ENCODE peak calls at places on chromosomes 6 and 20, in four cellular contexts. One of them, this sample, is unnamed.

GRCh38 chr20:56981301-56981700 is 285.1 kb downstream of the BMP7 start:
- DNase-seq in ELF-1: no peak
- DNase-seq in stimulated activated CD4-positive, alpha-beta T cell treated with anti-CD3 and anti-CD28 coated beads, Interleukin-2, amount 100 ng/mL, for 48 hours: no peak
- DNase-seq in naive B cell: no peak
- DNase-seq in this sample: no peak

GRCh38 chr6:24855389-24856245 is 56.9 kb upstream of the ARMH2 start:
- DNase-seq in ELF-1: peak
- DNase-seq in stimulated activated CD4-positive, alpha-beta T cell treated with anti-CD3 and anti-CD28 coated beads, Interleukin-2, amount 100 ng/mL, for 48 hours: peak
- DNase-seq in naive B cell: peak
- DNase-seq in this sample: peak

GRCh38 chr20:1652960-1653359 is 4.6 kb downstream of the SIRPG start:
- DNase-seq in ELF-1: no peak
- DNase-seq in stimulated activated CD4-positive, alpha-beta T cell treated with anti-CD3 and anti-CD28 coated beads, Interleukin-2, amount 100 ng/mL, for 48 hours: no peak
- DNase-seq in naive B cell: no peak
- DNase-seq in this sample: no peak

GRCh38 chr20:50915424-50915823 is 15.8 kb downstream of the ADNP start:
- DNase-seq in ELF-1: no peak
- DNase-seq in stimulated activated CD4-positive, alpha-beta T cell treated with anti-CD3 and anti-CD28 coated beads, Interleukin-2, amount 100 ng/mL, for 48 hours: no peak
- DNase-seq in naive B cell: no peak
- DNase-seq in this sample: no peak

GRCh38 chr6:104118274-104118673 is 741.4 kb downstream of the HACE1 start:
- DNase-seq in ELF-1: no peak
- DNase-seq in stimulated activated CD4-positive, alpha-beta T cell treated with anti-CD3 and anti-CD28 coated beads, Interleukin-2, amount 100 ng/mL, for 48 hours: no peak
- DNase-seq in naive B cell: no peak
- DNase-seq in this sample: no peak

GRCh38 chr20:64224344-64225165 is 31.0 kb upstream of the PCMTD2 start:
- DNase-seq in ELF-1: no peak
- DNase-seq in stimulated activated CD4-positive, alpha-beta T cell treated with anti-CD3 and anti-CD28 coated beads, Interleukin-2, amount 100 ng/mL, for 48 hours: no peak
- DNase-seq in naive B cell: no peak
- DNase-seq in this sample: no peak

GRCh38 chr6:15370730-15371129 is 124.9 kb downstream of the JARID2 start:
- DNase-seq in ELF-1: no peak
- DNase-seq in stimulated activated CD4-positive, alpha-beta T cell treated with anti-CD3 and anti-CD28 coated beads, Interleukin-2, amount 100 ng/mL, for 48 hours: no peak
- DNase-seq in naive B cell: no peak
- DNase-seq in this sample: no peak

GRCh38 chr6:72841195-72841594 is 219.3 kb downstream of the KCNQ5 start:
- DNase-seq in ELF-1: no peak
- DNase-seq in stimulated activated CD4-positive, alpha-beta T cell treated with anti-CD3 and anti-CD28 coated beads, Interleukin-2, amount 100 ng/mL, for 48 hours: no peak
- DNase-seq in naive B cell: no peak
- DNase-seq in this sample: no peak

GRCh38 chr6:34370371-34370770 is 22.1 kb downstream of the NUDT3 start:
- DNase-seq in ELF-1: no peak
- DNase-seq in stimulated activated CD4-positive, alpha-beta T cell treated with anti-CD3 and anti-CD28 coated beads, Interleukin-2, amount 100 ng/mL, for 48 hours: no peak
- DNase-seq in naive B cell: no peak
- DNase-seq in this sample: no peak

GRCh38 chr6:112244428-112244827 is 9.9 kb downstream of the LAMA4 start:
- DNase-seq in ELF-1: no peak
- DNase-seq in stimulated activated CD4-positive, alpha-beta T cell treated with anti-CD3 and anti-CD28 coated beads, Interleukin-2, amount 100 ng/mL, for 48 hours: no peak
- DNase-seq in naive B cell: no peak
- DNase-seq in this sample: no peak

GRCh38 chr20:45860573-45861011 is 3.2 kb downstream of the ZSWIM3 start:
- DNase-seq in ELF-1: no peak
- DNase-seq in stimulated activated CD4-positive, alpha-beta T cell treated with anti-CD3 and anti-CD28 coated beads, Interleukin-2, amount 100 ng/mL, for 48 hours: no peak
- DNase-seq in naive B cell: no peak
- DNase-seq in this sample: no peak

GRCh38 chr20:9573598-9573997 is 59.2 kb downstream of the LAMP5 start:
- DNase-seq in ELF-1: no peak
- DNase-seq in stimulated activated CD4-positive, alpha-beta T cell treated with anti-CD3 and anti-CD28 coated beads, Interleukin-2, amount 100 ng/mL, for 48 hours: no peak
- DNase-seq in naive B cell: no peak
- DNase-seq in this sample: peak

GRCh38 chr6:15106958-15107643 is 138.8 kb upstream of the JARID2 start:
- DNase-seq in ELF-1: no peak
- DNase-seq in stimulated activated CD4-positive, alpha-beta T cell treated with anti-CD3 and anti-CD28 coated beads, Interleukin-2, amount 100 ng/mL, for 48 hours: no peak
- DNase-seq in naive B cell: no peak
- DNase-seq in this sample: no peak

GRCh38 chr6:143236151-143236788 is 175.6 kb downstream of the AIG1 start:
- DNase-seq in ELF-1: peak
- DNase-seq in stimulated activated CD4-positive, alpha-beta T cell treated with anti-CD3 and anti-CD28 coated beads, Interleukin-2, amount 100 ng/mL, for 48 hours: no peak
- DNase-seq in naive B cell: no peak
- DNase-seq in this sample: no peak

GRCh38 chr6:116258520-116258919 is 4.6 kb upstream of the TSPYL4 start:
- DNase-seq in ELF-1: no peak
- DNase-seq in stimulated activated CD4-positive, alpha-beta T cell treated with anti-CD3 and anti-CD28 coated beads, Interleukin-2, amount 100 ng/mL, for 48 hours: no peak
- DNase-seq in naive B cell: no peak
- DNase-seq in this sample: no peak

GRCh38 chr20:25299801-25300200 is 51.9 kb downstream of the PYGB start:
- DNase-seq in ELF-1: no peak
- DNase-seq in stimulated activated CD4-positive, alpha-beta T cell treated with anti-CD3 and anti-CD28 coated beads, Interleukin-2, amount 100 ng/mL, for 48 hours: no peak
- DNase-seq in naive B cell: no peak
- DNase-seq in this sample: no peak

GRCh38 chr20:45011108-45011526 is 44.8 kb downstream of the STK4 start:
- DNase-seq in ELF-1: no peak
- DNase-seq in stimulated activated CD4-positive, alpha-beta T cell treated with anti-CD3 and anti-CD28 coated beads, Interleukin-2, amount 100 ng/mL, for 48 hours: peak
- DNase-seq in naive B cell: peak
- DNase-seq in this sample: peak

GRCh38 chr20:23585808-23586734 is 17.8 kb upstream of the CST9L start:
- DNase-seq in ELF-1: no peak
- DNase-seq in stimulated activated CD4-positive, alpha-beta T cell treated with anti-CD3 and anti-CD28 coated beads, Interleukin-2, amount 100 ng/mL, for 48 hours: no peak
- DNase-seq in naive B cell: no peak
- DNase-seq in this sample: no peak

GRCh38 chr6:31197559-31198305 is 27.2 kb upstream of the POU5F1 start:
- DNase-seq in ELF-1: peak
- DNase-seq in stimulated activated CD4-positive, alpha-beta T cell treated with anti-CD3 and anti-CD28 coated beads, Interleukin-2, amount 100 ng/mL, for 48 hours: peak
- DNase-seq in naive B cell: peak
- DNase-seq in this sample: peak

GRCh38 chr20:24100370-24101011 is 111.9 kb upstream of the GGTLC1 start:
- DNase-seq in ELF-1: peak
- DNase-seq in stimulated activated CD4-positive, alpha-beta T cell treated with anti-CD3 and anti-CD28 coated beads, Interleukin-2, amount 100 ng/mL, for 48 hours: peak
- DNase-seq in naive B cell: no peak
- DNase-seq in this sample: peak